ENCODE peak calls at places on chromosomes 13 and 19, in five cellular contexts. Y is heart left ventricle, R is heart right ventricle, N is PC-9, M is ascending aorta. U is an unnamed sample.

GRCh38 chr13:113562085-113562749 is 22.3 kb upstream of the TFDP1 start:
- DNase-seq in Y (peak), N (peak), M (peak), R (peak), U (peak)

GRCh38 chr19:37361994-37362393 is 8.9 kb upstream of the ZNF527 start:
- DNase-seq in N (no peak), R (no peak), M (no peak), Y (no peak), U (no peak)

GRCh38 chr19:11656535-11656934 is 59.3 kb downstream of the ZNF627 start:
- DNase-seq in M (no peak), R (no peak), Y (no peak), N (no peak), U (no peak)

GRCh38 chr13:86591862-86592261 is 792.6 kb upstream of the SLITRK6 start:
- DNase-seq in M (no peak), N (no peak), R (no peak), Y (no peak), U (peak)

GRCh38 chr13:44240611-44241010 is 133.0 kb upstream of the SERP2 start:
- DNase-seq in N (no peak), M (no peak), R (no peak), Y (no peak), U (no peak)

GRCh38 chr19:54684537-54684936 is 21.8 kb downstream of the LILRB4 start:
- DNase-seq in Y (no peak), M (no peak), N (peak), R (peak), U (peak)

GRCh38 chr19:31223805-31224534 is 125.3 kb downstream of the TSHZ3 start:
- DNase-seq in R (no peak), Y (no peak), N (no peak), M (no peak), U (no peak)

GRCh38 chr13:27012482-27013197 is 159.0 kb downstream of the USP12 start:
- DNase-seq in N (peak), R (no peak), Y (no peak), M (no peak), U (peak)

GRCh38 chr19:8307400-8307964 is 676 bp downstream of the CD320 start:
- DNase-seq in N (peak), Y (peak), M (peak), R (no peak), U (no peak)

GRCh38 chr19:13984875-13985741 is 21.0 kb downstream of the RFX1 start:
- DNase-seq in R (no peak), N (no peak), Y (no peak), M (no peak), U (no peak)

GRCh38 chr19:58097349-58097748 is 682 bp downstream of the ZSCAN18 start:
- DNase-seq in M (no peak), N (no peak), R (no peak), Y (no peak), U (no peak)

GRCh38 chr19:50300814-50301606 is 28.2 kb downstream of the KCNC3 start:
- DNase-seq in M (no peak), Y (no peak), N (peak), R (no peak), U (peak)

GRCh38 chr13:51995677-51996551 is 15.3 kb downstream of the ATP7B start:
- DNase-seq in M (no peak), N (no peak), R (peak), Y (peak), U (no peak)

GRCh38 chr19:47509973-47510372 is 4.9 kb downstream of the NAPA start:
- DNase-seq in R (no peak), N (no peak), M (peak), Y (peak), U (peak)

GRCh38 chr19:1252818-1253513 is 4.6 kb downstream of the MIDN start:
- DNase-seq in R (peak), Y (peak), M (peak), N (peak), U (peak)

GRCh38 chr19:40513345-40513678 is 46.5 kb downstream of the SPTBN4 start:
- DNase-seq in R (no peak), M (no peak), Y (no peak), N (no peak), U (no peak)

GRCh38 chr19:40519352-40520322 is 52.8 kb downstream of the SPTBN4 start:
- DNase-seq in N (no peak), M (no peak), R (no peak), Y (no peak), U (no peak)

GRCh38 chr19:40521276-40521675 is 54.5 kb downstream of the SPTBN4 start:
- DNase-seq in Y (no peak), M (no peak), R (no peak), N (no peak), U (no peak)

GRCh38 chr19:40513741-40514315 is 47.0 kb downstream of the SPTBN4 start:
- DNase-seq in R (no peak), N (no peak), M (no peak), Y (no peak), U (no peak)

DNA sequence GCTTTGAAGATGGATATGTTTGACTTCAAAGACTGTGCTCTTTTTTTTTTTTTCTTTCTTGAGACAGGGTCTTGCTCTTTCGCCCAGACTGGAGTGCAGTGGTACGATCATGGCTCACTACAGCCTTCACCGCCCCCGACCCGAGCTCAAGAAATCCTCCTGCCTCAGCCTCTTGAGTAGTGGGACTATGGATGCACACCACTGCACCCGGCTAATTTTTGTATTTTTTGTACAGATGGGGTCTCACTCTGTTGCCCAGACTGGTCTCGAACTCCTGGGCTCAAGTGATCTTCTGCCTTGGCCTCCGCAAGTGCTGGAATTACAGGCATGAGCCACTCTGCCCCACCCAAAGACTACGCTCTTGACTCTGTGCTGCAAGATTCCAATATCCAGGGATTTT is 50.4 kb downstream of the SPTBN4 start:
- DNase-seq in Y (no peak), M (no peak), N (no peak), R (no peak), U (no peak)
- H3K27ac ChIP-seq in Y (no peak), M (no peak), N (no peak), R (no peak), U (no peak)

DNA sequence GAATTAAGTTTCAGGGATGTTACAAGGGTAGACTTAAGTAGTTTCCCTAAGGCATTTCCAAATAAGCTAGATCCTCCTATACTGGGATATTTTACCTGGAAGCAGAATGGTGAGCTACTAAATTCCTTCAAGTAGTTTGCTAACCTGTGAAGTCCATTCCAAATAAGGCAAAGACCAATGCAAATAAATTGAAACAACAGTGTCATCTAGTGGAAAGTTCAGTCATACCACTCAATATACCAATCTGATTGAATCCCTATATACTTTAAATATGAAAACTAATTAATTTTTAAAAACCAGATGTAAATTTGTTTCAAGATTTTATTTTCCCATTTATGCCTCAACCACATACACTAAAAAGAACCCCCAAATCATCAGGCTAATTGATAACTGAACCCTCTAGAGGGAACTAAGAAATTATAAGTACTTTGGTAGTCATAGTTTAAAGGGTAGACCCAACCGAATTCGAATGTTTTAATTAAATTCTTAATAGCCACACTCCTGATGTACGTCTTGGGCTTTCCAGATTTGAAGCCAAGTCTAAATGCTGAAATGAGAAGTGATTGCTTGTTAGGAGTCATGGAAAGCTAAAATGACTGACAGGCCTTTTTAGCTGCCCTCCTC is 223.7 kb downstream of the TBC1D4 start:
- DNase-seq in Y (no peak), M (no peak), N (peak), R (no peak), U (peak)
- TF ChIP-seq CTCF in Y (peak), M (peak), N (peak), R (peak), U (peak)

DNA sequence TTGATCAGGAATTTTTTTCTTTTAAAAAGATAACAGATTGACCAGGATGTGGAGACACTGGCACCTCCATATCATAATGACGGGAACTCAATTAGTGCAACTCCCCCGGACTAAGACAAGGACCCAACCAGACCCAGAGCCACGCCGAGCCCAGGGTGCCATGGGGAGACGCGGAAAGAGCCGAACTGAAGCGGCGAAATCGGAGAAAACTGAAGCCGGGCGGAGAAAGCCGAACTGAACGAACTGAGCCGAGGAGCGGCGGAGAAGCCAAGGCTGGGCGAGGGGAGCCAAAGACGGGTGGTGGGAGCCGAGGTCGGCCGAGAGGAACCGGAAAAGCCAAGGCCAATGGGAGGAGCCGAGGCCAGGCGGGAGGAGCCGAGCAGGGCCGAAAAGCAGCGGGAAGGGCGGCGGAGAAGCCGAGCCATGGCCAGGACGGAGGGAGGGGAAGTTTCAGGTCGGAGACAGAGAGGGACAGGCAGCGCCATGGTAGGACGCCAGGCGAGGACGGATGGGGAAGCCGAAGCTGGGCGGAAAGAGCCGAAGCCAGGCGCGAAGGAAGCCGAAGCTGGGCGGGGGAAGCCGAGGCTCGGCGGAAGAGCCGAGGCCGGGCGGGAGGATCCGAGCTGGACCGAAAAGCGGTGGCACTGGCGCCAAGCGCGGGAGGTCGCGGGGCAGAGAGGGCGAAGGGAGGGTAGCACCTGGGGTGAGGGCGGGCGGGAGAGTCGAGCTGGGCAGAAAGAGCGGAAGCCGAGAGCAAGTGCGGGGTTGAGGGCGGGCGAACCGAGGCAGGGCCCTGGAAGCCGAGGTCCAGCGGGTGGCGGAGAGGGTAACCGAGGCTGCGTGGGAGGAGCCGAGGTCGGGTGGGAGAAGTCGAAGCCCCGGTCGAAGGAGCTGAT is 29.4 kb downstream of the ZNF557 start:
- DNase-seq in R (peak), M (peak), N (peak), Y (peak), U (peak)
- H3K27ac ChIP-seq in R (peak), M (peak), N (peak), Y (peak), U (peak)

GRCh38 chr19:15249560-15249874 is 17.3 kb upstream of the EPHX3 start:
- DNase-seq in R (no peak), Y (no peak), N (no peak), M (no peak), U (no peak)
- TF ChIP-seq CTCF in R (no peak), Y (no peak), N (no peak), M (no peak), U (no peak)